ENCODE peak calls at places on chromosomes 13 and 19, in nine cellular contexts. One of them, this sample, is unnamed.

GRCh38 chr13:91776650-91777193 is 378.3 kb downstream of the GPC5 start:
- DNase-seq in posterior cingulate gyrus: no peak
- DNase-seq in progenitor cell of endocrine pancreas: no peak
- DNase-seq in neural crest cell: no peak
- DNase-seq in activated T-cell treated with anti-CD3 and anti-CD28 coated beads for 1 hour: no peak
- DNase-seq in NCI-H1092: no peak
- DNase-seq in stimulated activated CD8-positive, alpha-beta memory T cell treated with anti-CD3 and anti-CD28 coated beads, Interleukin-7, amount 100 ng/mL, for 1 hour: no peak
- DNase-seq in NCI-H345: no peak
- DNase-seq in choroid plexus epithelial cell: no peak
- DNase-seq in this sample: no peak

GRCh38 chr13:95098916-95099315 is 202.3 kb downstream of the ABCC4 start:
- DNase-seq in posterior cingulate gyrus: no peak
- DNase-seq in progenitor cell of endocrine pancreas: no peak
- DNase-seq in neural crest cell: no peak
- DNase-seq in activated T-cell treated with anti-CD3 and anti-CD28 coated beads for 1 hour: no peak
- DNase-seq in NCI-H1092: no peak
- DNase-seq in stimulated activated CD8-positive, alpha-beta memory T cell treated with anti-CD3 and anti-CD28 coated beads, Interleukin-7, amount 100 ng/mL, for 1 hour: no peak
- DNase-seq in NCI-H345: no peak
- DNase-seq in choroid plexus epithelial cell: no peak
- DNase-seq in this sample: no peak

GRCh38 chr19:5031231-5032100 is 62.6 kb downstream of the KDM4B start:
- DNase-seq in posterior cingulate gyrus: peak; percentile 86
- DNase-seq in progenitor cell of endocrine pancreas: peak; percentile 90
- DNase-seq in neural crest cell: peak; percentile 98
- DNase-seq in activated T-cell treated with anti-CD3 and anti-CD28 coated beads for 1 hour: peak; percentile 80
- DNase-seq in NCI-H1092: peak; percentile 41
- DNase-seq in stimulated activated CD8-positive, alpha-beta memory T cell treated with anti-CD3 and anti-CD28 coated beads, Interleukin-7, amount 100 ng/mL, for 1 hour: peak; percentile 79
- DNase-seq in NCI-H345: peak; percentile 70
- DNase-seq in choroid plexus epithelial cell: peak; percentile 81
- DNase-seq in this sample: peak; percentile 48

GRCh38 chr19:9306443-9306842 is 3.2 kb downstream of the ZNF699 start:
- DNase-seq in posterior cingulate gyrus: no peak
- DNase-seq in progenitor cell of endocrine pancreas: no peak
- DNase-seq in neural crest cell: no peak
- DNase-seq in activated T-cell treated with anti-CD3 and anti-CD28 coated beads for 1 hour: no peak
- DNase-seq in NCI-H1092: no peak
- DNase-seq in stimulated activated CD8-positive, alpha-beta memory T cell treated with anti-CD3 and anti-CD28 coated beads, Interleukin-7, amount 100 ng/mL, for 1 hour: no peak
- DNase-seq in NCI-H345: no peak
- DNase-seq in choroid plexus epithelial cell: peak; percentile 79
- DNase-seq in this sample: peak; percentile 73

GRCh38 chr19:32817252-32817912 is 52.2 kb downstream of the SLC7A9 start:
- DNase-seq in posterior cingulate gyrus: no peak
- DNase-seq in progenitor cell of endocrine pancreas: no peak
- DNase-seq in neural crest cell: no peak
- DNase-seq in activated T-cell treated with anti-CD3 and anti-CD28 coated beads for 1 hour: no peak
- DNase-seq in NCI-H1092: peak; percentile 25
- DNase-seq in stimulated activated CD8-positive, alpha-beta memory T cell treated with anti-CD3 and anti-CD28 coated beads, Interleukin-7, amount 100 ng/mL, for 1 hour: no peak
- DNase-seq in NCI-H345: peak; percentile 88
- DNase-seq in choroid plexus epithelial cell: no peak
- DNase-seq in this sample: no peak

GRCh38 chr13:59823495-59823894 is 340.2 kb downstream of the DIAPH3 start:
- DNase-seq in posterior cingulate gyrus: no peak
- DNase-seq in progenitor cell of endocrine pancreas: no peak
- DNase-seq in neural crest cell: no peak
- DNase-seq in activated T-cell treated with anti-CD3 and anti-CD28 coated beads for 1 hour: no peak
- DNase-seq in NCI-H1092: no peak
- DNase-seq in stimulated activated CD8-positive, alpha-beta memory T cell treated with anti-CD3 and anti-CD28 coated beads, Interleukin-7, amount 100 ng/mL, for 1 hour: no peak
- DNase-seq in NCI-H345: no peak
- DNase-seq in choroid plexus epithelial cell: peak; percentile 68
- DNase-seq in this sample: peak; percentile 43

GRCh38 chr13:91620670-91621141 is 222.3 kb downstream of the GPC5 start:
- DNase-seq in posterior cingulate gyrus: no peak
- DNase-seq in progenitor cell of endocrine pancreas: no peak
- DNase-seq in neural crest cell: no peak
- DNase-seq in activated T-cell treated with anti-CD3 and anti-CD28 coated beads for 1 hour: no peak
- DNase-seq in NCI-H1092: no peak
- DNase-seq in stimulated activated CD8-positive, alpha-beta memory T cell treated with anti-CD3 and anti-CD28 coated beads, Interleukin-7, amount 100 ng/mL, for 1 hour: no peak
- DNase-seq in NCI-H345: no peak
- DNase-seq in choroid plexus epithelial cell: no peak
- DNase-seq in this sample: no peak

GRCh38 chr19:495440-496332 is 600 bp upstream of the MADCAM1 start:
- DNase-seq in posterior cingulate gyrus: peak; percentile 60
- DNase-seq in progenitor cell of endocrine pancreas: peak; percentile 59
- DNase-seq in neural crest cell: peak; percentile 67
- DNase-seq in activated T-cell treated with anti-CD3 and anti-CD28 coated beads for 1 hour: no peak
- DNase-seq in NCI-H1092: no peak
- DNase-seq in stimulated activated CD8-positive, alpha-beta memory T cell treated with anti-CD3 and anti-CD28 coated beads, Interleukin-7, amount 100 ng/mL, for 1 hour: no peak
- DNase-seq in NCI-H345: peak; percentile 36
- DNase-seq in choroid plexus epithelial cell: no peak
- DNase-seq in this sample: no peak

GRCh38 chr19:33177417-33177976 is 16.6 kb upstream of the LRP3 start:
- DNase-seq in posterior cingulate gyrus: no peak
- DNase-seq in progenitor cell of endocrine pancreas: peak; percentile 60
- DNase-seq in neural crest cell: peak; percentile 62
- DNase-seq in activated T-cell treated with anti-CD3 and anti-CD28 coated beads for 1 hour: peak; percentile 67
- DNase-seq in NCI-H1092: peak; percentile 77
- DNase-seq in stimulated activated CD8-positive, alpha-beta memory T cell treated with anti-CD3 and anti-CD28 coated beads, Interleukin-7, amount 100 ng/mL, for 1 hour: peak; percentile 52
- DNase-seq in NCI-H345: peak; percentile 92
- DNase-seq in choroid plexus epithelial cell: no peak
- DNase-seq in this sample: no peak